ENCODE peak calls at places on chromosome 15, in seven cellular contexts. One of them, this sample, is unnamed. For H3K36me3 and H3K4me1, the result is how much of the 10 kb centered on the place peaks cover.

GRCh38 chr15:77027111-77027696 is 32.3 kb downstream of the PSTPIP1 start:
- DNase-seq in adrenal gland: peak
- DNase-seq in endothelial cell of umbilical vein: no peak
- DNase-seq in body of pancreas: peak
- DNase-seq in stomach: no peak
- DNase-seq in suprapubic skin: peak
- DNase-seq in spleen: no peak
- DNase-seq in this sample: peak

GRCh38 chr15:31145271-31145911 is 43.9 kb upstream of the TRPM1 start:
- DNase-seq in endothelial cell of umbilical vein: no peak
- DNase-seq in stomach: no peak
- DNase-seq in suprapubic skin: no peak
- DNase-seq in adrenal gland: no peak
- DNase-seq in body of pancreas: no peak
- DNase-seq in spleen: no peak
- DNase-seq in this sample: no peak

GRCh38 chr15:27843146-27843545 is 256.0 kb downstream of the OCA2 start:
- DNase-seq in body of pancreas: no peak
- DNase-seq in spleen: no peak
- DNase-seq in suprapubic skin: no peak
- DNase-seq in stomach: no peak
- DNase-seq in adrenal gland: no peak
- DNase-seq in endothelial cell of umbilical vein: no peak
- DNase-seq in this sample: no peak

GRCh38 chr15:90583471-90584252 is 53.9 kb downstream of the CRTC3 start:
- DNase-seq in adrenal gland: no peak
- DNase-seq in spleen: no peak
- DNase-seq in endothelial cell of umbilical vein: no peak
- DNase-seq in body of pancreas: no peak
- DNase-seq in suprapubic skin: no peak
- DNase-seq in stomach: no peak
- DNase-seq in this sample: no peak

GRCh38 chr15:37017031-37017625 is 83.2 kb downstream of the MEIS2 start:
- DNase-seq in spleen: no peak
- DNase-seq in endothelial cell of umbilical vein: no peak
- DNase-seq in body of pancreas: no peak
- DNase-seq in stomach: no peak
- DNase-seq in suprapubic skin: no peak
- DNase-seq in adrenal gland: no peak
- DNase-seq in this sample: no peak

GRCh38 chr15:40536501-40536900 is 28.3 kb downstream of the CCDC32 start:
- DNase-seq in adrenal gland: no peak
- DNase-seq in suprapubic skin: no peak
- DNase-seq in endothelial cell of umbilical vein: no peak
- DNase-seq in stomach: no peak
- DNase-seq in body of pancreas: no peak
- DNase-seq in spleen: no peak
- DNase-seq in this sample: no peak

GRCh38 chr15:67037694-67038093 is 27.7 kb upstream of the SMAD3 start:
- DNase-seq in adrenal gland: no peak
- DNase-seq in body of pancreas: no peak
- DNase-seq in stomach: no peak
- DNase-seq in suprapubic skin: no peak
- DNase-seq in endothelial cell of umbilical vein: no peak
- DNase-seq in spleen: no peak
- DNase-seq in this sample: no peak

GRCh38 chr15:52180196-52180835 is 10.9 kb downstream of the GNB5 start:
- DNase-seq in spleen: peak
- DNase-seq in body of pancreas: no peak
- DNase-seq in endothelial cell of umbilical vein: no peak
- DNase-seq in adrenal gland: no peak
- DNase-seq in stomach: no peak
- DNase-seq in suprapubic skin: no peak
- DNase-seq in this sample: no peak

GRCh38 chr15:92953997-92954396 is 53.9 kb downstream of the CHD2 start:
- DNase-seq in suprapubic skin: no peak
- DNase-seq in spleen: no peak
- DNase-seq in stomach: no peak
- DNase-seq in body of pancreas: no peak
- DNase-seq in endothelial cell of umbilical vein: no peak
- DNase-seq in adrenal gland: no peak
- DNase-seq in this sample: no peak

GRCh38 chr15:92951800-92952199 is 51.7 kb downstream of the CHD2 start:
- DNase-seq in endothelial cell of umbilical vein: no peak
- DNase-seq in stomach: no peak
- DNase-seq in body of pancreas: no peak
- DNase-seq in suprapubic skin: no peak
- DNase-seq in spleen: no peak
- DNase-seq in adrenal gland: no peak
- DNase-seq in this sample: no peak

GRCh38 chr15:92952451-92952850 is 52.3 kb downstream of the CHD2 start:
- DNase-seq in spleen: no peak
- DNase-seq in endothelial cell of umbilical vein: no peak
- DNase-seq in stomach: no peak
- DNase-seq in adrenal gland: no peak
- DNase-seq in body of pancreas: no peak
- DNase-seq in suprapubic skin: no peak
- DNase-seq in this sample: no peak

GRCh38 chr15:92954578-92954977 is 54.5 kb downstream of the CHD2 start:
- DNase-seq in endothelial cell of umbilical vein: no peak
- DNase-seq in suprapubic skin: no peak
- DNase-seq in stomach: no peak
- DNase-seq in adrenal gland: no peak
- DNase-seq in body of pancreas: no peak
- DNase-seq in spleen: no peak
- DNase-seq in this sample: no peak

GRCh38 chr15:92953569-92953968 is 53.4 kb downstream of the CHD2 start:
- DNase-seq in spleen: no peak
- DNase-seq in adrenal gland: no peak
- DNase-seq in stomach: no peak
- DNase-seq in body of pancreas: no peak
- DNase-seq in endothelial cell of umbilical vein: no peak
- DNase-seq in suprapubic skin: no peak
- DNase-seq in this sample: no peak
- H3K36me3 ChIP-seq in spleen: half or more
- H3K36me3 ChIP-seq in adrenal gland: under half
- H3K36me3 ChIP-seq in stomach: half or more
- H3K36me3 ChIP-seq in body of pancreas: half or more
- H3K36me3 ChIP-seq in endothelial cell of umbilical vein: half or more
- H3K36me3 ChIP-seq in suprapubic skin: half or more
- H3K36me3 ChIP-seq in this sample: under half

GRCh38 chr15:99472416-99473145 is 93.2 kb upstream of the MEF2A start:
- DNase-seq in body of pancreas: no peak
- DNase-seq in suprapubic skin: peak
- DNase-seq in adrenal gland: peak
- DNase-seq in stomach: no peak
- DNase-seq in spleen: no peak
- DNase-seq in endothelial cell of umbilical vein: no peak
- DNase-seq in this sample: no peak

GRCh38 chr15:99475754-99476412 is 89.9 kb upstream of the MEF2A start:
- DNase-seq in suprapubic skin: no peak
- DNase-seq in body of pancreas: no peak
- DNase-seq in endothelial cell of umbilical vein: no peak
- DNase-seq in stomach: no peak
- DNase-seq in adrenal gland: no peak
- DNase-seq in spleen: no peak
- DNase-seq in this sample: no peak

GRCh38 chr15:99474981-99475753 is 90.6 kb upstream of the MEF2A start:
- DNase-seq in spleen: no peak
- DNase-seq in body of pancreas: no peak
- DNase-seq in adrenal gland: peak
- DNase-seq in endothelial cell of umbilical vein: no peak
- DNase-seq in suprapubic skin: no peak
- DNase-seq in stomach: no peak
- DNase-seq in this sample: peak

GRCh38 chr15:99476413-99477222 is 89.2 kb upstream of the MEF2A start:
- DNase-seq in endothelial cell of umbilical vein: peak
- DNase-seq in adrenal gland: peak
- DNase-seq in stomach: peak
- DNase-seq in suprapubic skin: peak
- DNase-seq in spleen: peak
- DNase-seq in body of pancreas: no peak
- DNase-seq in this sample: peak

DNA sequence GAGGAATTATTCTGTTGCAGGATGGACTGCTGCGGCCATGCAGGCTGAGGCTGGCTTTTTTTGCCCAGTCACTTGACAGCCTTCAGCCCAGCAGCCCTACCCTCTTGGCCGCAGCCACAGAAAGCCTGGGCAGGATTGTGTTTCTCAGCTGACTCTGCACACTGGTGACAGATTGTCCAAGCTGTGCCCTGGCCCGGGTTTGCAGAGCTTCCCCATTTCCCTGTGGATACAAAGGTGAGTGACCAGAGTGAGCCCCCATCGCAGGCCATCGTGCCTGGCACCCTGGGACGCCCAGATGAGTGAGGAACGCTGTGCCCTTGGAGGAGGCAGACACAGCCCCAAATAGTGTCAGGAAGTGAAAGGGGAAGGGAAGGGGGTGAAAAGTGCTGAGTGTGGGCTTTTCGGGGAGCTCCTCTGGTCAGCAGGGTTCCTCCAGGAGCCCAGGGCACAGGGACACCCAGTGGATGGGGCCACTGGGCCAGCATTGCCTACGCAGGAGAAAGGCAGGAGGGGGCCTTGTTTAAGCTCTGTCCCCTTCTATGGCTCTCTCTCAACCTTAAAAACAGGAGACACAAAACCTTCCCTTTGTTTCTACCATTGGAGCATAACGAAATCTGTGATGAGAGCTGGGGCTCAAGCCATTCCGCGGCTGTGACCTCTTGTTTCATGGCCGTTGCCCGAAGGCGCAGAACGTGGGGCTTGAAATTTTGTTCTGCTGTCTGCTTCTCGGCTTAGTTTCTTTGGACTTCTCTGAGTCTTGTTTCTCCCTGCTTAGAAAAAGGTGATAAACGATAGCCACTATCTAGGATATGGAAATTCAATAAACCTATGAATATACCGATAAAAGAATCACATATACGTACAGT is 91.5 kb upstream of the MEF2A start:
- DNase-seq in spleen: no peak
- DNase-seq in suprapubic skin: peak
- DNase-seq in endothelial cell of umbilical vein: no peak
- DNase-seq in stomach: no peak
- DNase-seq in adrenal gland: peak
- DNase-seq in body of pancreas: no peak
- DNase-seq in this sample: peak
- TF ChIP-seq POLR2A in spleen: no peak
- TF ChIP-seq POLR2A in suprapubic skin: no peak
- TF ChIP-seq POLR2A in endothelial cell of umbilical vein: no peak
- TF ChIP-seq POLR2A in stomach: no peak
- TF ChIP-seq POLR2A in adrenal gland: no peak
- TF ChIP-seq POLR2A in body of pancreas: no peak
- TF ChIP-seq POLR2A in this sample: no peak

DNA sequence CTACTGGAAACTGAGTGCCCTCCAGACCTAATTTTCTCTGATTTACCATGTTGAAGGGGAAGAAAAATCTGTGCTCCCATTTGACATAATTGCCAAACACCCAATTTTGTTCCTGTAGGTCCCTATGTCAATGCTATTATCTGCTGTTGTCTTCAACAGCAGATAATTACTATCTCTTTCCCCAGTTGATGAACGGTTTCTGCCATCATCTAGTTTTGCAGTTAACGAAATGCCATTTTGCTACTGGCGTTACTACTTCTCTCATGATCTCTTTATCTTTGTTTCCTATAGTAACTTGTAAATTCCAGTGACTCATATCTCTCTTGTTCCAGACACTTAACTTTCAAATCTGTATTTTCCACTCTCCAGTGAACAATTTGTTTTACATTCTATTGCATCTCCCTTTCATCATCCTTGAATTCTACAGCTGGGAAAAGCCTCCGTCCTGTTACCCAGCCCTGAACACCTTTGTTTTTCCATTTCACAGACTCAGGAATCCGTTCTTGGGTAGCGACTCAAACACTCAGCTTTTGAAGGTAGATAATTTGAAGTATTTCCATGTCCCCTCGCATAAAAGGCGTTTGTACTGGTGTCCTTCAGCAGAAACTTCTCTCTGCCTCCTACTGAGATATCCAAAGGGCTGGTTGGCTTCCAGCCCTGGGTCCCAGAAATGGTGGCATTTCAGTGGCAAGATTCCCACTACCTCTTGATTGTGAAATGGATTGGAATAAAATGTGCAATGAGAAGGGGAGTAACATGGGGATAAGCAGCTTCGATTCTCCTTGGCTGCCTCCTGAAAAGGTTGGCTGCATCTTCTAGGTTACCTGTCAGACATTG is 111.7 kb downstream of the FOXB1 start:
- DNase-seq in suprapubic skin: no peak
- DNase-seq in body of pancreas: no peak
- DNase-seq in endothelial cell of umbilical vein: no peak
- DNase-seq in stomach: no peak
- DNase-seq in spleen: no peak
- DNase-seq in adrenal gland: no peak
- DNase-seq in this sample: no peak
- H3K4me1 ChIP-seq in suprapubic skin: under half
- H3K4me1 ChIP-seq in body of pancreas: under half
- H3K4me1 ChIP-seq in endothelial cell of umbilical vein: under half
- H3K4me1 ChIP-seq in stomach: under half
- H3K4me1 ChIP-seq in spleen: under half
- H3K4me1 ChIP-seq in adrenal gland: under half
- H3K4me1 ChIP-seq in this sample: under half

GRCh38 chr15:92059036-92059970 is 205.8 kb downstream of the SLCO3A1 start:
- DNase-seq in stomach: no peak
- DNase-seq in endothelial cell of umbilical vein: no peak
- DNase-seq in body of pancreas: no peak
- DNase-seq in suprapubic skin: no peak
- DNase-seq in adrenal gland: no peak
- DNase-seq in spleen: no peak
- DNase-seq in this sample: peak

GRCh38 chr15:92068121-92068520 is 214.6 kb downstream of the SLCO3A1 start:
- DNase-seq in suprapubic skin: no peak
- DNase-seq in spleen: no peak
- DNase-seq in endothelial cell of umbilical vein: no peak
- DNase-seq in adrenal gland: no peak
- DNase-seq in body of pancreas: no peak
- DNase-seq in stomach: no peak
- DNase-seq in this sample: no peak

GRCh38 chr15:92056875-92057274 is 203.4 kb downstream of the SLCO3A1 start:
- DNase-seq in endothelial cell of umbilical vein: no peak
- DNase-seq in stomach: no peak
- DNase-seq in body of pancreas: no peak
- DNase-seq in spleen: no peak
- DNase-seq in suprapubic skin: no peak
- DNase-seq in adrenal gland: no peak
- DNase-seq in this sample: no peak

GRCh38 chr15:92061511-92062200 is 208.1 kb downstream of the SLCO3A1 start:
- DNase-seq in body of pancreas: no peak
- DNase-seq in spleen: no peak
- DNase-seq in stomach: no peak
- DNase-seq in endothelial cell of umbilical vein: no peak
- DNase-seq in adrenal gland: no peak
- DNase-seq in suprapubic skin: no peak
- DNase-seq in this sample: no peak

DNA sequence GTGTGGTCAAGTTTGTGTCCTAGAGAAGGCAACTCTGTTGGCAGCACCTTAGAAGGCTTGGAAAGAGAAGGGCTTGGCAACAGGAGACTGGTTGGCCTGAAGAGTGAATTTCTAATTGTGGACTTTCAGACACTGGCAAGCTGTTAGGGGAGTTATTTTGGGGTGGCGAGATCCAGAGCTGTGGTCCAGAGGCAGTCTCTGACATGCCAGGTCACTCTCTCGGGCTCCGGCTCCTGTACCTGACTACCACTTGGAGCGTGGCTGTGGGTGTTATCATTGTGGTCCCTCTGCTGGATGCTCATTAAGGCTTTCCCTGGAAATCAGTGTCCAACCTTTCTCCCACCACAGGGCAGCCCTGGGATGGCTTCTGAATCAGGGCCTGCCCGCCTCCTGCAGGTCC is 209.0 kb downstream of the SLCO3A1 start:
- DNase-seq in endothelial cell of umbilical vein: no peak
- DNase-seq in spleen: no peak
- DNase-seq in suprapubic skin: no peak
- DNase-seq in stomach: no peak
- DNase-seq in adrenal gland: no peak
- DNase-seq in body of pancreas: no peak
- DNase-seq in this sample: peak
- H3K36me3 ChIP-seq in endothelial cell of umbilical vein: under half
- H3K36me3 ChIP-seq in spleen: under half
- H3K36me3 ChIP-seq in suprapubic skin: under half
- H3K36me3 ChIP-seq in stomach: under half
- H3K36me3 ChIP-seq in adrenal gland: under half
- H3K36me3 ChIP-seq in body of pancreas: under half
- H3K36me3 ChIP-seq in this sample: under half

This sample was measured in heart left ventricle.